ENCODE peak calls at places on chromosomes 3 and 15, in five cellular contexts. One of them, this sample, is unnamed.

GRCh38 chr15:74374648-74375302 is 7.3 kb upstream of the CYP11A1 start:
- DNase-seq in psoas muscle: no peak
- DNase-seq in uterus: no peak
- DNase-seq in adrenal gland: peak; percentile 66
- DNase-seq in heart right ventricle: no peak
- DNase-seq in this sample: no peak

GRCh38 chr3:64399205-64399800 is 174.0 kb upstream of the PRICKLE2 start:
- DNase-seq in psoas muscle: no peak
- DNase-seq in uterus: peak; percentile 28
- DNase-seq in adrenal gland: peak; percentile 55
- DNase-seq in heart right ventricle: peak; percentile 64
- DNase-seq in this sample: no peak

GRCh38 chr3:46549989-46550388 is 16.1 kb downstream of the LRRC2 start:
- DNase-seq in psoas muscle: no peak
- DNase-seq in uterus: no peak
- DNase-seq in adrenal gland: no peak
- DNase-seq in heart right ventricle: no peak
- DNase-seq in this sample: no peak

GRCh38 chr15:68234060-68234459 is 4.5 kb upstream of the CLN6 start:
- DNase-seq in psoas muscle: peak; percentile 11
- DNase-seq in uterus: no peak
- DNase-seq in adrenal gland: peak; percentile 46
- DNase-seq in heart right ventricle: no peak
- DNase-seq in this sample: no peak

GRCh38 chr3:149536429-149536828 is 61.9 kb downstream of the TM4SF4 start:
- DNase-seq in psoas muscle: peak; percentile 74
- DNase-seq in uterus: peak; percentile 57
- DNase-seq in adrenal gland: peak; percentile 89
- DNase-seq in heart right ventricle: peak; percentile 78
- DNase-seq in this sample: peak; percentile 61

GRCh38 chr15:94582368-94582767 is 351.0 kb downstream of the MCTP2 start:
- DNase-seq in psoas muscle: no peak
- DNase-seq in uterus: no peak
- DNase-seq in adrenal gland: peak; percentile 60
- DNase-seq in heart right ventricle: peak; percentile 30
- DNase-seq in this sample: no peak

GRCh38 chr3:147963711-147964110 is 554.5 kb downstream of the ZIC1 start:
- DNase-seq in psoas muscle: no peak
- DNase-seq in uterus: no peak
- DNase-seq in adrenal gland: no peak
- DNase-seq in heart right ventricle: no peak
- DNase-seq in this sample: no peak

GRCh38 chr15:82552861-82553260 is 12.6 kb upstream of the RPS17 start:
- DNase-seq in psoas muscle: no peak
- DNase-seq in uterus: no peak
- DNase-seq in adrenal gland: peak; percentile 2
- DNase-seq in heart right ventricle: no peak
- DNase-seq in this sample: no peak

GRCh38 chr3:98617841-98618240 is 24.4 kb upstream of the CPOX start:
- DNase-seq in psoas muscle: no peak
- DNase-seq in uterus: no peak
- DNase-seq in adrenal gland: no peak
- DNase-seq in heart right ventricle: no peak
- DNase-seq in this sample: no peak

GRCh38 chr3:56758539-56758981 is 43.2 kb downstream of the ARHGEF3 start:
- DNase-seq in psoas muscle: no peak
- DNase-seq in uterus: peak; percentile 31
- DNase-seq in adrenal gland: no peak
- DNase-seq in heart right ventricle: no peak
- DNase-seq in this sample: peak; percentile 42

GRCh38 chr15:76330281-76330680 is 6.3 kb upstream of the ISL2 start:
- DNase-seq in psoas muscle: peak; percentile 81
- DNase-seq in uterus: no peak
- DNase-seq in adrenal gland: peak; percentile 80
- DNase-seq in heart right ventricle: peak; percentile 56
- DNase-seq in this sample: no peak

GRCh38 chr3:41026394-41027177 is 172.7 kb upstream of the CTNNB1 start:
- DNase-seq in psoas muscle: peak; percentile 56
- DNase-seq in uterus: peak; percentile 82
- DNase-seq in adrenal gland: peak; percentile 95
- DNase-seq in heart right ventricle: peak; percentile 88
- DNase-seq in this sample: no peak

GRCh38 chr15:94930441-94930840 is 699.1 kb downstream of the MCTP2 start:
- DNase-seq in psoas muscle: no peak
- DNase-seq in uterus: no peak
- DNase-seq in adrenal gland: no peak
- DNase-seq in heart right ventricle: no peak
- DNase-seq in this sample: no peak

GRCh38 chr3:16171825-16172224 is 2.7 kb upstream of the GALNT15 start:
- DNase-seq in psoas muscle: no peak
- DNase-seq in uterus: no peak
- DNase-seq in adrenal gland: no peak
- DNase-seq in heart right ventricle: no peak
- DNase-seq in this sample: no peak

GRCh38 chr15:56598991-56599390 is 134.1 kb upstream of the MNS1 start:
- DNase-seq in psoas muscle: no peak
- DNase-seq in uterus: no peak
- DNase-seq in adrenal gland: no peak
- DNase-seq in heart right ventricle: no peak
- DNase-seq in this sample: no peak

GRCh38 chr15:62567501-62567900 is 402.4 kb upstream of the C2CD4B start:
- DNase-seq in psoas muscle: no peak
- DNase-seq in uterus: no peak
- DNase-seq in adrenal gland: no peak
- DNase-seq in heart right ventricle: no peak
- DNase-seq in this sample: no peak

GRCh38 chr3:161295325-161295724 is 74.2 kb downstream of the NMD3 start:
- DNase-seq in psoas muscle: no peak
- DNase-seq in uterus: no peak
- DNase-seq in adrenal gland: no peak
- DNase-seq in heart right ventricle: no peak
- DNase-seq in this sample: no peak

GRCh38 chr3:29171583-29171990 is 109.3 kb upstream of the RBMS3 start:
- DNase-seq in psoas muscle: no peak
- DNase-seq in uterus: no peak
- DNase-seq in adrenal gland: no peak
- DNase-seq in heart right ventricle: no peak
- DNase-seq in this sample: no peak

DNA sequence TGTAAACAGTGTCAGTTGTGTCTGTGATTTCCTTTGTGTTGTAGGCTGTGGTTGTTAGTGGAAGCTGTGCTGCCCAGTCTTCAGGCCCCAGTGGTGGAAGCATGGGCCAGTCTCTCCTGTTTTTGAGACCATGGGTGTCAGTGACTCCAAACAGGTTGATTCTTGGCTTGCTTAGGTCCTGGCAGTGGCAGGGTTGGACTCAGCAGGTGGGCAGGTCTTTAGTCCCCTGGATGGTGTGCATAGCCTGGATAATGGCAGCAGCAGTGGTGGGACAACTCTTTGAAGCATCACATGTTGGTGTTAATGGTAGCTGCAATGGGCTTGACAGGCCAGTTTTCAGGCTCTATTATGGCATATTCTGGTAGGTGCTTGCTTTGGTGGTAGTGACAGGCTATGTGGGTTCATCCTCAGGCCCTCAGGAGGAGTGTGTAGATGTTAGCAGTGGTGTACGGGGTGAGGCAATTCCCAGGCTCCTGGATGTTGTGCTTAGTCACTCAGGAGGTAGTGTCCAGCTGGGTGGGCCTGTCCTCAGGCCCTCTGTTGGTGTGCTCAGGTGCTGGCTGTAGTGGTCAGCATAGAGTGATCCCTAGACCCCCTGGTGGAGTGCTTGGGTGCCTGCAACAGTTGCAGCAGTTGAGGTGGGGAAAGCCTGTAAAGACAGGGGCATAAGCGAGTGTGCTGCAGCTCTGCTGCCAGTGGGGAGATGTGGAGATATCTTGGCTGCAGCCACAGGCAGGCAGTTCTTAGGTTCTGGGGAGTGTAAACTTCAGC is 596.7 kb downstream of the PDCD6IP start:
- DNase-seq in psoas muscle: no peak
- DNase-seq in uterus: no peak
- DNase-seq in adrenal gland: no peak
- DNase-seq in heart right ventricle: no peak
- DNase-seq in this sample: no peak
- TF ChIP-seq CTCF in psoas muscle: no peak
- TF ChIP-seq CTCF in uterus: no peak
- TF ChIP-seq CTCF in adrenal gland: no peak
- TF ChIP-seq CTCF in heart right ventricle: no peak
- TF ChIP-seq CTCF in this sample: no peak

DNA sequence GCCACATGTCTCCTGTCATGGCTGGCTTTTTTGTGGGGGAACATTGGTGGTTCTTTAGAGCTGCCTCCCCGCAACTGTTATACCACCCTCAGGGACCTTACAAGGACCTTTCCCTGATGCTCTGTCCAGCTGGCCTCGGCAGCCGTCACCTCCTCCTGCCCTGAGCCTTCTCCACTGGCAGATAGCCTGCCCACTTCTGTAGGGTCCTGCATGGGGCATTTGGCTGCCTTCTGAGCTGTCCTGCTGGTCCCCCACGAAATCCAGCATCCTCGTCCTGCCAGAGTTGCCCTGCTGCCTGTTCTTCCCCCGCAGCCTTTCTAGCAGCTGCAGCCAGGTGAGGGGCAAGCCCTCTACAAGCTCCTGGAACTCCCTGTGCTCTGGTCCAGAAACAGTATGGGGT is 86.2 kb downstream of the USP13 start:
- DNase-seq in psoas muscle: no peak
- DNase-seq in uterus: no peak
- DNase-seq in adrenal gland: no peak
- DNase-seq in heart right ventricle: no peak
- DNase-seq in this sample: no peak
- H3K4me3 ChIP-seq in psoas muscle: no peak overlapping the region
- H3K4me3 ChIP-seq in uterus: no peak overlapping the region
- H3K4me3 ChIP-seq in adrenal gland: no peak overlapping the region
- H3K4me3 ChIP-seq in heart right ventricle: no peak overlapping the region
- H3K4me3 ChIP-seq in this sample: no peak overlapping the region

GRCh38 chr3:184500344-184500923 is 61.2 kb upstream of the EPHB3 start:
- DNase-seq in psoas muscle: no peak
- DNase-seq in uterus: no peak
- DNase-seq in adrenal gland: no peak
- DNase-seq in heart right ventricle: no peak
- DNase-seq in this sample: no peak
- H3K27ac ChIP-seq in psoas muscle: no peak overlapping the region
- H3K27ac ChIP-seq in uterus: no peak overlapping the region
- H3K27ac ChIP-seq in adrenal gland: no peak overlapping the region
- H3K27ac ChIP-seq in heart right ventricle: no peak overlapping the region
- H3K27ac ChIP-seq in this sample: no peak overlapping the region

GRCh38 chr3:131053021-131053420 is 26.3 kb downstream of the NEK11 start:
- DNase-seq in psoas muscle: no peak
- DNase-seq in uterus: no peak
- DNase-seq in adrenal gland: no peak
- DNase-seq in heart right ventricle: no peak
- DNase-seq in this sample: no peak
- TF ChIP-seq CTCF in psoas muscle: peak; percentile 22
- TF ChIP-seq CTCF in uterus: no peak
- TF ChIP-seq CTCF in adrenal gland: peak; percentile 50
- TF ChIP-seq CTCF in heart right ventricle: peak; percentile 63
- TF ChIP-seq CTCF in this sample: no peak

GRCh38 chr3:113590983-113591382 is 58.6 kb downstream of the SIDT1 start:
- DNase-seq in psoas muscle: no peak
- DNase-seq in uterus: no peak
- DNase-seq in adrenal gland: no peak
- DNase-seq in heart right ventricle: no peak
- DNase-seq in this sample: no peak

GRCh38 chr3:113585228-113585627 is 52.9 kb downstream of the SIDT1 start:
- DNase-seq in psoas muscle: no peak
- DNase-seq in uterus: no peak
- DNase-seq in adrenal gland: no peak
- DNase-seq in heart right ventricle: no peak
- DNase-seq in this sample: no peak

GRCh38 chr3:113589971-113590370 is 57.6 kb downstream of the SIDT1 start:
- DNase-seq in psoas muscle: no peak
- DNase-seq in uterus: no peak
- DNase-seq in adrenal gland: no peak
- DNase-seq in heart right ventricle: no peak
- DNase-seq in this sample: no peak

GRCh38 chr3:113585720-113586119 is 53.4 kb downstream of the SIDT1 start:
- DNase-seq in psoas muscle: no peak
- DNase-seq in uterus: no peak
- DNase-seq in adrenal gland: no peak
- DNase-seq in heart right ventricle: no peak
- DNase-seq in this sample: no peak
- H3K4me3 ChIP-seq in psoas muscle: no peak overlapping the region
- H3K4me3 ChIP-seq in uterus: no peak overlapping the region
- H3K4me3 ChIP-seq in adrenal gland: no peak overlapping the region
- H3K4me3 ChIP-seq in heart right ventricle: no peak overlapping the region
- H3K4me3 ChIP-seq in this sample: no peak overlapping the region

This sample was measured in lung.